ENCODE peak calls at places on chromosome 4, in six cellular contexts. J, S, L, W, G and Y are unnamed samples.

GRCh38 chr4:88791274-88791673 is 93.6 kb upstream of the NAP1L5 start:
- DNase-seq in W (no peak), G (no peak), J (no peak), S (peak; percentile 3), L (no peak), Y (peak; percentile 14)

GRCh38 chr4:10164877-10165283 is 48.3 kb upstream of the WDR1 start:
- DNase-seq in W (peak; percentile 24), S (no peak), L (peak; percentile 41), J (peak; percentile 62), G (no peak), Y (peak; percentile 14)

GRCh38 chr4:149120331-149121014 is 678.3 kb upstream of the NR3C2 start:
- DNase-seq in S (no peak), L (no peak), J (no peak), W (no peak), G (no peak), Y (no peak)

GRCh38 chr4:155885666-155886065 is 17.8 kb upstream of the TDO2 start:
- DNase-seq in W (no peak), L (no peak), J (no peak), S (no peak), G (no peak), Y (no peak)

GRCh38 chr4:139617702-139618490 is 47.7 kb upstream of the MGST2 start:
- DNase-seq in S (peak; percentile 4), L (no peak), G (no peak), W (no peak), J (no peak), Y (peak; percentile 28)

GRCh38 chr4:142817442-142817841 is 28.7 kb downstream of the INPP4B start:
- DNase-seq in S (no peak), G (no peak), W (peak; percentile 41), L (no peak), J (peak; percentile 65), Y (no peak)

GRCh38 chr4:9762823-9763475 is 18.5 kb upstream of the DRD5 start:
- DNase-seq in L (peak; percentile 59), J (peak; percentile 51), W (peak; percentile 47), G (peak; percentile 66), S (peak; percentile 73), Y (peak; percentile 71)

GRCh38 chr4:101292901-101293300 is 54.4 kb downstream of the PPP3CA start:
- DNase-seq in L (no peak), W (no peak), J (no peak), S (no peak), G (no peak), Y (no peak)

GRCh38 chr4:184733654-184734524 is at the start of gene CENPU:
- DNase-seq in L (peak; percentile 97), G (peak; percentile 96), W (peak; percentile 93), J (peak; percentile 100), S (peak; percentile 97), Y (peak; percentile 97)

GRCh38 chr4:140092094-140092820 is 61.7 kb downstream of the MAML3 start:
- DNase-seq in L (peak; percentile 52), W (peak; percentile 7), G (no peak), S (no peak), J (peak; percentile 8), Y (no peak)

GRCh38 chr4:67558493-67558892 is at the start of gene STAP1:
- DNase-seq in G (no peak), S (peak; percentile 4), L (no peak), J (no peak), W (no peak), Y (no peak)

GRCh38 chr4:186606593-186606992 is 51.2 kb upstream of the MTNR1A start:
- DNase-seq in L (no peak), G (no peak), J (no peak), S (no peak), W (no peak), Y (no peak)

GRCh38 chr4:168388890-168389289 is 70.3 kb upstream of the DDX60 start:
- DNase-seq in L (no peak), J (peak; percentile 41), G (no peak), W (no peak), S (no peak), Y (no peak)

GRCh38 chr4:54496412-54496811 is 161.3 kb upstream of the KIT start:
- DNase-seq in S (no peak), W (no peak), G (no peak), L (no peak), J (no peak), Y (no peak)

GRCh38 chr4:33961751-33962150 is 2282.6 kb downstream of the ARAP2 start:
- DNase-seq in W (no peak), J (no peak), L (no peak), S (no peak), G (no peak), Y (no peak)

GRCh38 chr4:156595041-156595440 is 376.6 kb downstream of the PDGFC start:
- DNase-seq in J (no peak), L (no peak), S (no peak), G (no peak), W (no peak), Y (no peak)

GRCh38 chr4:3192188-3192587 is 56.8 kb upstream of the MSANTD1 start:
- DNase-seq in G (no peak), J (no peak), S (no peak), W (no peak), L (no peak), Y (no peak)

GRCh38 chr4:113316879-113317278 is 267.4 kb downstream of the ANK2 start:
- DNase-seq in S (no peak), J (no peak), W (no peak), L (no peak), G (no peak), Y (no peak)

GRCh38 chr4:5420266-5420665 is 288.1 kb downstream of the EVC2 start:
- DNase-seq in S (no peak), G (peak; percentile 24), J (no peak), L (no peak), W (no peak), Y (no peak)

GRCh38 chr4:147786031-147786430 is 54.1 kb downstream of the ARHGAP10 start:
- DNase-seq in L (no peak), S (peak; percentile 40), J (no peak), W (no peak), G (no peak), Y (no peak)

GRCh38 chr4:2923141-2923551 is 40.1 kb downstream of the NOP14 start:
- DNase-seq in G (no peak), W (no peak), J (no peak), L (peak; percentile 22), S (no peak), Y (no peak)

GRCh38 chr4:119550857-119551532 is 77.6 kb downstream of the PDE5A start:
- DNase-seq in S (no peak), J (no peak), G (no peak), W (no peak), L (no peak), Y (no peak)

GRCh38 chr4:86496094-86497060 is 97.7 kb upstream of the PTPN13 start:
- DNase-seq in G (peak; percentile 49), L (peak; percentile 41), S (peak; percentile 32), W (peak; percentile 29), J (peak; percentile 40), Y (no peak)

GRCh38 chr4:80266267-80266901 is at the start of gene FGF5:
- DNase-seq in W (peak; percentile 55), L (no peak), S (peak; percentile 9), G (no peak), J (peak; percentile 90), Y (no peak)

GRCh38 chr4:163395758-163396157 is 52.1 kb downstream of the NPY5R start:
- DNase-seq in S (peak; percentile 8), W (no peak), L (no peak), J (peak; percentile 2), G (no peak), Y (no peak)

GRCh38 chr4:181046809-181047208 is 1196.4 kb upstream of the TENM3 start:
- DNase-seq in J (no peak), L (no peak), W (no peak), S (no peak), G (no peak), Y (no peak)

GRCh38 chr4:30718889-30719252 is 1.3 kb upstream of the PCDH7 start:
- DNase-seq in W (no peak), G (no peak), J (no peak), L (no peak), S (no peak), Y (no peak)

GRCh38 chr4:132737344-132737743 is 411.8 kb upstream of the PCDH10 start:
- DNase-seq in S (no peak), J (no peak), L (no peak), W (no peak), G (no peak), Y (no peak)

GRCh38 chr4:82799006-82799881 is 648 bp upstream of the SCD5 start:
- DNase-seq in G (no peak), L (no peak), J (no peak), S (peak; percentile 87), W (no peak), Y (no peak)